ENCODE peak calls at places on chromosomes 1 and 21, in ten cellular contexts. H, Q, Y, J, N, P, V, S, M and W are unnamed samples.

GRCh38 chr1:27436204-27437159 is 44.1 kb downstream of the GPR3 start:
- DNase-seq in H (no peak), Q (no peak), Y (no peak), J (peak), N (peak), P (peak), V (no peak), S (peak), M (no peak), W (no peak)

GRCh38 chr1:227390525-227390924 is 72.2 kb upstream of the CDC42BPA start:
- DNase-seq in H (no peak), Q (no peak), Y (no peak), J (no peak), N (no peak), P (no peak), V (no peak), S (no peak), M (no peak), W (no peak)

GRCh38 chr1:118773656-118774055 is 214.5 kb downstream of the TBX15 start:
- DNase-seq in H (no peak), Q (no peak), Y (no peak), J (no peak), N (no peak), P (no peak), V (no peak), S (no peak), M (no peak), W (no peak)

GRCh38 chr21:15063081-15063820 is 1.5 kb downstream of the NRIP1 start:
- DNase-seq in H (no peak), Q (no peak), Y (no peak), J (no peak), N (no peak), P (no peak), V (no peak), S (no peak), M (no peak), W (no peak)

GRCh38 chr1:88800382-88801051 is 90.8 kb downstream of the GTF2B start:
- DNase-seq in H (no peak), Q (no peak), Y (no peak), J (peak), N (peak), P (no peak), V (no peak), S (peak), M (no peak), W (no peak)

GRCh38 chr1:246454655-246455054 is 52.4 kb downstream of the SMYD3 start:
- DNase-seq in H (no peak), Q (no peak), Y (no peak), J (no peak), N (peak), P (no peak), V (no peak), S (no peak), M (no peak), W (no peak)

GRCh38 chr1:2594641-2595131 is 8.1 kb downstream of the PRXL2B start:
- DNase-seq in H (no peak), Q (peak), Y (no peak), J (no peak), N (no peak), P (no peak), V (no peak), S (no peak), M (no peak), W (no peak)

GRCh38 chr1:226428348-226429050 is 20.6 kb upstream of the PARP1 start:
- DNase-seq in H (no peak), Q (no peak), Y (no peak), J (no peak), N (no peak), P (no peak), V (no peak), S (no peak), M (peak), W (no peak)

GRCh38 chr1:100316622-100317021 is 35.7 kb upstream of the CDC14A start:
- DNase-seq in H (no peak), Q (no peak), Y (no peak), J (no peak), N (no peak), P (no peak), V (no peak), S (no peak), M (no peak), W (no peak)

GRCh38 chr21:44815852-44816628 is 1.8 kb downstream of the SUMO3 start:
- DNase-seq in H (no peak), Q (no peak), Y (no peak), J (no peak), N (no peak), P (no peak), V (no peak), S (no peak), M (no peak), W (no peak)

GRCh38 chr1:93519196-93519825 is 71.4 kb downstream of the FNBP1L start:
- DNase-seq in H (no peak), Q (no peak), Y (no peak), J (no peak), N (no peak), P (no peak), V (no peak), S (no peak), M (no peak), W (no peak)

GRCh38 chr1:942864-943533 is 16.1 kb downstream of the NOC2L start:
- DNase-seq in H (no peak), Q (no peak), Y (no peak), J (no peak), N (no peak), P (no peak), V (no peak), S (no peak), M (no peak), W (no peak)

GRCh38 chr1:61152706-61153105 is 70.3 kb downstream of the NFIA start:
- DNase-seq in H (no peak), Q (no peak), Y (no peak), J (peak), N (peak), P (no peak), V (no peak), S (no peak), M (no peak), W (no peak)

GRCh38 chr1:41806472-41807155 is 112.1 kb downstream of the HIVEP3 start:
- DNase-seq in H (peak), Q (no peak), Y (no peak), J (no peak), N (no peak), P (no peak), V (no peak), S (no peak), M (no peak), W (no peak)